ENCODE peak calls at places on chromosome 21, in five cellular contexts. R is IMR-90, H is H9, Z is mesenchymal stem cell, O is trophoblast cell. G is an unnamed sample.

GRCh38 chr21:37821791-37822450 is 94.3 kb downstream of the KCNJ6 start:
- DNase-seq in R (peak; percentile 45), H (no peak), Z (no peak), O (no peak), G (no peak)

GRCh38 chr21:39175154-39175553 is 8.1 kb downstream of the PSMG1 start:
- DNase-seq in Z (peak; percentile 56), O (no peak), R (peak; percentile 40), H (no peak), G (no peak)

GRCh38 chr21:29232601-29233541 is 65.9 kb upstream of the BACH1 start:
- DNase-seq in O (peak; percentile 71), R (peak; percentile 55), Z (peak; percentile 61), H (no peak), G (no peak)

GRCh38 chr21:25956993-25957714 is 213.4 kb downstream of the APP start:
- DNase-seq in R (peak; percentile 86), O (no peak), Z (peak; percentile 52), H (no peak), G (no peak)

GRCh38 chr21:31543191-31543590 is 116.3 kb upstream of the SOD1 start:
- DNase-seq in Z (peak; percentile 15), R (peak; percentile 86), O (no peak), H (no peak), G (no peak)

GRCh38 chr21:40841524-40842196 is 5.3 kb downstream of the DSCAM start:
- DNase-seq in R (no peak), O (peak; percentile 53), H (peak; percentile 81), Z (no peak), G (peak; percentile 44)

GRCh38 chr21:38982096-38982495 is 176.4 kb downstream of the ETS2 start:
- DNase-seq in Z (no peak), H (peak; percentile 78), O (no peak), R (no peak), G (peak; percentile 50)

GRCh38 chr21:25578070-25578961 is 29.0 kb downstream of the MRPL39 start:
- DNase-seq in Z (no peak), O (no peak), H (no peak), R (peak; percentile 36), G (no peak)

GRCh38 chr21:29342394-29342957 is 43.8 kb downstream of the BACH1 start:
- DNase-seq in Z (peak; percentile 84), O (peak; percentile 50), H (no peak), R (peak; percentile 99), G (no peak)

GRCh38 chr21:29829514-29830255 is 110.1 kb downstream of the GRIK1 start:
- DNase-seq in Z (no peak), O (no peak), H (no peak), R (no peak), G (no peak)

GRCh38 chr21:21436012-21436545 is 437.9 kb downstream of the NCAM2 start:
- DNase-seq in R (peak; percentile 49), H (no peak), Z (peak; percentile 14), O (no peak), G (no peak)

GRCh38 chr21:22260274-22260673 is 1262.1 kb downstream of the NCAM2 start:
- DNase-seq in R (no peak), H (no peak), Z (no peak), O (no peak), G (no peak)

GRCh38 chr21:25949701-25950100 is 214.9 kb downstream of the GABPA start:
- DNase-seq in O (no peak), R (no peak), Z (no peak), H (no peak), G (no peak)

GRCh38 chr21:28111151-28111619 is 881.5 kb downstream of the LTN1 start:
- DNase-seq in R (peak; percentile 92), Z (peak; percentile 56), H (no peak), O (no peak), G (no peak)

DNA sequence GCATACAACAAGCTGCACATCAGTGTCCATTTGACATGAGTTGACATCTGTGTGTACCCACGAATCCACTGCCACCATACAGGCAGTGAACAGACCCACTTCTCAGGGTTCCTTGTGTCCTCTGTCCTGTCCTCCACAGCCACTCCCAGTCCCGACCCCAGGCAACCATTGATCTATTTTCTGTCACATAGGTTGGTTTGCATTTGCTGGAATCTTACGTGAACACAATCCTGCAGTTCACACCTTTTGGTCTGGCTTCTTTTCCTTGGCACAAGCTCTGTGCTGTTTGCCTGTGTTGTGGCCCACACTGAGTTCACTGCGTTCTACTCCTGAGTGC is 13.3 kb upstream of the COL18A1 start:
- DNase-seq in H (no peak), Z (no peak), O (no peak), R (no peak), G (no peak)
- H4K91ac ChIP-seq in H (no peak overlapping the region), Z (no peak overlapping the region), O (no peak overlapping the region), R (no peak overlapping the region), G (no peak overlapping the region)

GRCh38 chr21:34198232-34199120 is 125.1 kb downstream of the MRPS6 start:
- DNase-seq in H (no peak), R (no peak), Z (no peak), O (no peak), G (no peak)

GRCh38 chr21:34195365-34195764 is 122.0 kb downstream of the MRPS6 start:
- DNase-seq in H (peak; percentile 89), O (no peak), R (no peak), Z (no peak), G (no peak)

GRCh38 chr21:34197561-34197960 is 124.2 kb downstream of the MRPS6 start:
- DNase-seq in Z (no peak), R (no peak), H (no peak), O (no peak), G (no peak)

GRCh38 chr21:34199121-34199910 is 125.9 kb downstream of the MRPS6 start:
- DNase-seq in R (no peak), H (no peak), O (no peak), Z (peak; percentile 42), G (no peak)

DNA sequence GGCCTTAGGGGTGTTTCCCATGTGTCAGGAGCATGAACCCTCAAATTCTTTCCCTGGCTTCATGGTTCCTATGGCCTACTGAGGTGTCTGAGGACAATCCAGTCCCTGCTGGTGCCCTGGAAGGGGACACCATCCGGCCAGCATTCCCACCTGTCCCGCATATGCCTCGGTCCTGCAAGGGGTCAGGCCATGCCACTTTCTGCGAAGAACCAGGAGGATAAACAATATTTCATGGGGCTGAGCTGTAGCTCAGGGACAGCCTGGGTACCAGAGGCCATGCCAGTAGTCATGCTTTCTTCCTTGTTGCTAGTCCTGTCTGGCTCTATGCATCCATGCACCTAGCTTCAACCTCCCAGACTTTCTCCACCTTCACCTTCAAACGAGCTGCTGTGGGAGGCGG is 123.6 kb downstream of the MRPS6 start:
- DNase-seq in R (no peak), H (no peak), Z (no peak), O (no peak), G (no peak)
- H4K91ac ChIP-seq in R (no peak overlapping the region), H (no peak overlapping the region), Z (no peak overlapping the region), O (no peak overlapping the region), G (no peak overlapping the region)

GRCh38 chr21:34728479-34728878 is 59.7 kb downstream of the CLIC6 start:
- DNase-seq in R (no peak), O (no peak), Z (no peak), H (no peak), G (no peak)

GRCh38 chr21:34726627-34727337 is 58.0 kb downstream of the CLIC6 start:
- DNase-seq in H (no peak), O (peak; percentile 70), Z (peak; percentile 13), R (peak; percentile 43), G (no peak)

GRCh38 chr21:34722684-34723300 is 54.0 kb downstream of the CLIC6 start:
- DNase-seq in O (no peak), Z (no peak), R (no peak), H (peak; percentile 70), G (peak; percentile 18)

GRCh38 chr21:34724857-34725195 is 56.0 kb downstream of the CLIC6 start:
- DNase-seq in H (no peak), Z (no peak), R (no peak), O (no peak), G (no peak)

GRCh38 chr21:34724131-34724856 is 55.5 kb downstream of the CLIC6 start:
- DNase-seq in H (no peak), R (no peak), O (no peak), Z (no peak), G (no peak)
- H4K91ac ChIP-seq in H (no peak overlapping the region), R (no peak overlapping the region), O (no peak overlapping the region), Z (no peak overlapping the region), G (no peak overlapping the region)

GRCh38 chr21:43357708-43358430 is 69.1 kb downstream of the SIK1 start:
- DNase-seq in H (no peak), R (no peak), O (no peak), Z (no peak), G (no peak)
- H4K91ac ChIP-seq in H (no peak overlapping the region), R (no peak overlapping the region), O (no peak overlapping the region), Z (no peak overlapping the region), G (no peak overlapping the region)

GRCh38 chr21:45531393-45532215 is 10.6 kb downstream of the SLC19A1 start:
- DNase-seq in R (no peak), Z (no peak), O (no peak), H (no peak), G (no peak)

GRCh38 chr21:45530423-45531113 is 11.7 kb downstream of the SLC19A1 start:
- DNase-seq in Z (no peak), O (no peak), R (no peak), H (no peak), G (no peak)

GRCh38 chr21:45528028-45528705 is 14.1 kb downstream of the SLC19A1 start:
- DNase-seq in O (peak; percentile 91), Z (no peak), R (no peak), H (no peak), G (no peak)

GRCh38 chr21:45529785-45530422 is 12.3 kb downstream of the SLC19A1 start:
- DNase-seq in Z (no peak), R (no peak), O (no peak), H (no peak), G (no peak)

DNA sequence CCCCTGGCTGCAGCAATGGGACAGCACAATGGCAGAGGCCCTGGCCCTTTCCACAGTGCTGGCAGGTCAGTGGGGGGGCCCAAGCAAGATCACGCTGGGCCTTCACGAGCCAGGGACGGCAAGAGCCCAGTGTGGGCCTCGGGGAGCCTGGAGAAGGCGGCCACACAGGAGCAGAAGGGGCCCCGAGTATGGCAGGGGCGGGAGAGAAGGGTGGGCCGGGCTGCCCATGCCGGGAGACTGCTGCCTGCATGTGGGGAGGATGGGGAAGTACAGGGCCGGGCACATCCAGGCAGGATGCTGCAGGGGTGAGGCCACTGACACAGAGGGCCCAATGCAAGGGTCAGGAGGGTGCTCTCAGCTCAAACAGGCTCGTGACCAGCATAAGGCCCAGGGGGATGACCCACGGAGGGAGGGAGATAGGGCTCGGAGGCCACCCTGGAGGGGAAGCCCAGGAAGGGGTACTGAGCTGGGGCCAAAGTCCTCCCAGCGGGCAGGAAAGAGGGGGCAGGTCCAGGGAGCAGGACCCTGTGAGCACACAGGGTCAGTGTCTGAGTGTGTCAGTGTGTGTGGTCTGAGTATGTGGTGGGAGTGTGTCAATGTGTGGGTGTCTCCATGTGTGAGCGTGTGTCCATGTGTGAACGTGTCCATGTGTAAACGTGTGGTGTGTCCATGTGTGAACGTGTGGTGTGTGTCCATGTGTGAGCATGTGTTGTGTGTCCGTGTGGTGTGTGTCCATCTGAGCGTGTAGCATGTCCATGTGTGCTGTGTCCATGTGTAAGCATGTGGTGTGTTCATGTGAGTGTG is 13.1 kb downstream of the SLC19A1 start:
- DNase-seq in Z (no peak), R (no peak), O (no peak), H (no peak), G (no peak)
- H4K91ac ChIP-seq in Z (peak overlapping the region; percentile 8), R (no peak overlapping the region), O (peak overlapping the region; percentile 2), H (no peak overlapping the region), G (no peak overlapping the region)

G was measured in neuronal stem cell.